ENCODE peak calls at places on chromosomes 16 and 17, in eight cellular contexts. One of them, this sample, is unnamed.
A peak's percentile ranks its signal among the peaks of the same experiment; 100 is the strongest.

GRCh38 chr16:57630402-57630787 is 2.0 kb downstream of the ADGRG1 start:
- DNase-seq in transverse colon: no peak
- DNase-seq in RWPE1: no peak
- DNase-seq in IMR-90: no peak
- DNase-seq in heart right ventricle: peak; percentile 16
- DNase-seq in ovary: no peak
- DNase-seq in mammary epithelial cell: no peak
- DNase-seq in SK-N-SH: no peak
- DNase-seq in this sample: no peak

GRCh38 chr16:66427871-66428681 is 981 bp downstream of the BEAN1 start:
- DNase-seq in transverse colon: no peak
- DNase-seq in RWPE1: no peak
- DNase-seq in IMR-90: no peak
- DNase-seq in heart right ventricle: peak; percentile 28
- DNase-seq in ovary: no peak
- DNase-seq in mammary epithelial cell: no peak
- DNase-seq in SK-N-SH: peak; percentile 72
- DNase-seq in this sample: peak; percentile 40

GRCh38 chr16:4511441-4512082 is 27.0 kb downstream of the CDIP1 start:
- DNase-seq in transverse colon: peak; percentile 56
- DNase-seq in RWPE1: peak; percentile 41
- DNase-seq in IMR-90: peak; percentile 39
- DNase-seq in heart right ventricle: peak; percentile 45
- DNase-seq in ovary: no peak
- DNase-seq in mammary epithelial cell: peak; percentile 30
- DNase-seq in SK-N-SH: peak; percentile 77
- DNase-seq in this sample: peak; percentile 43

GRCh38 chr16:695355-696089 is 5.3 kb upstream of the WDR24 start:
- DNase-seq in transverse colon: peak; percentile 91
- DNase-seq in RWPE1: peak; percentile 82
- DNase-seq in IMR-90: no peak
- DNase-seq in heart right ventricle: no peak
- DNase-seq in ovary: no peak
- DNase-seq in mammary epithelial cell: peak; percentile 69
- DNase-seq in SK-N-SH: no peak
- DNase-seq in this sample: peak; percentile 97

GRCh38 chr17:82231562-82232321 is 2.9 kb downstream of the SLC16A3 start:
- DNase-seq in transverse colon: peak; percentile 83
- DNase-seq in RWPE1: no peak
- DNase-seq in IMR-90: peak; percentile 40
- DNase-seq in heart right ventricle: peak; percentile 78
- DNase-seq in ovary: peak; percentile 78
- DNase-seq in mammary epithelial cell: no peak
- DNase-seq in SK-N-SH: no peak
- DNase-seq in this sample: peak; percentile 69

GRCh38 chr17:44355310-44355640 is 8.4 kb downstream of the FAM171A2 start:
- DNase-seq in transverse colon: no peak
- DNase-seq in RWPE1: no peak
- DNase-seq in IMR-90: no peak
- DNase-seq in heart right ventricle: no peak
- DNase-seq in ovary: no peak
- DNase-seq in mammary epithelial cell: no peak
- DNase-seq in SK-N-SH: no peak
- DNase-seq in this sample: no peak

GRCh38 chr17:8315740-8316217 is 5.7 kb downstream of the ARHGEF15 start:
- DNase-seq in transverse colon: no peak
- DNase-seq in RWPE1: no peak
- DNase-seq in IMR-90: no peak
- DNase-seq in heart right ventricle: no peak
- DNase-seq in ovary: no peak
- DNase-seq in mammary epithelial cell: no peak
- DNase-seq in SK-N-SH: peak; percentile 66
- DNase-seq in this sample: no peak

GRCh38 chr17:9116311-9116820 is 95.1 kb downstream of the NTN1 start:
- DNase-seq in transverse colon: no peak
- DNase-seq in RWPE1: no peak
- DNase-seq in IMR-90: no peak
- DNase-seq in heart right ventricle: no peak
- DNase-seq in ovary: no peak
- DNase-seq in mammary epithelial cell: no peak
- DNase-seq in SK-N-SH: no peak
- DNase-seq in this sample: no peak

GRCh38 chr16:9867176-9867575 is 315.1 kb downstream of the GRIN2A start:
- DNase-seq in transverse colon: no peak
- DNase-seq in RWPE1: no peak
- DNase-seq in IMR-90: no peak
- DNase-seq in heart right ventricle: no peak
- DNase-seq in ovary: no peak
- DNase-seq in mammary epithelial cell: no peak
- DNase-seq in SK-N-SH: no peak
- DNase-seq in this sample: no peak

GRCh38 chr16:69754143-69754468 is 620 bp downstream of the NOB1 start:
- DNase-seq in transverse colon: no peak
- DNase-seq in RWPE1: no peak
- DNase-seq in IMR-90: no peak
- DNase-seq in heart right ventricle: no peak
- DNase-seq in ovary: no peak
- DNase-seq in mammary epithelial cell: peak; percentile 3
- DNase-seq in SK-N-SH: no peak
- DNase-seq in this sample: no peak

GRCh38 chr17:80529904-80530292 is 14.7 kb upstream of the RPTOR start:
- DNase-seq in transverse colon: no peak
- DNase-seq in RWPE1: no peak
- DNase-seq in IMR-90: no peak
- DNase-seq in heart right ventricle: no peak
- DNase-seq in ovary: no peak
- DNase-seq in mammary epithelial cell: no peak
- DNase-seq in SK-N-SH: no peak
- DNase-seq in this sample: no peak

GRCh38 chr16:8739989-8740704 is 57.3 kb downstream of the TMEM186 start:
- DNase-seq in transverse colon: no peak
- DNase-seq in RWPE1: no peak
- DNase-seq in IMR-90: no peak
- DNase-seq in heart right ventricle: no peak
- DNase-seq in ovary: no peak
- DNase-seq in mammary epithelial cell: no peak
- DNase-seq in SK-N-SH: no peak
- DNase-seq in this sample: no peak

GRCh38 chr16:2782583-2783351 is 4.6 kb downstream of the PRSS33 start:
- DNase-seq in transverse colon: peak; percentile 4
- DNase-seq in RWPE1: no peak
- DNase-seq in IMR-90: no peak
- DNase-seq in heart right ventricle: no peak
- DNase-seq in ovary: peak; percentile 13
- DNase-seq in mammary epithelial cell: no peak
- DNase-seq in SK-N-SH: no peak
- DNase-seq in this sample: no peak

GRCh38 chr17:34314279-34314678 is 5.0 kb upstream of the CCL8 start:
- DNase-seq in transverse colon: no peak
- DNase-seq in RWPE1: no peak
- DNase-seq in IMR-90: peak; percentile 52
- DNase-seq in heart right ventricle: no peak
- DNase-seq in ovary: no peak
- DNase-seq in mammary epithelial cell: no peak
- DNase-seq in SK-N-SH: no peak
- DNase-seq in this sample: peak; percentile 1

GRCh38 chr17:17693253-17693954 is 12.1 kb downstream of the RAI1 start:
- DNase-seq in transverse colon: peak; percentile 31
- DNase-seq in RWPE1: peak; percentile 54
- DNase-seq in IMR-90: no peak
- DNase-seq in heart right ventricle: peak; percentile 63
- DNase-seq in ovary: peak; percentile 61
- DNase-seq in mammary epithelial cell: peak; percentile 82
- DNase-seq in SK-N-SH: peak; percentile 78
- DNase-seq in this sample: peak; percentile 84

GRCh38 chr16:2691491-2692248 is 9.3 kb downstream of the KCTD5 start:
- DNase-seq in transverse colon: no peak
- DNase-seq in RWPE1: no peak
- DNase-seq in IMR-90: no peak
- DNase-seq in heart right ventricle: peak; percentile 51
- DNase-seq in ovary: peak; percentile 39
- DNase-seq in mammary epithelial cell: no peak
- DNase-seq in SK-N-SH: peak; percentile 15
- DNase-seq in this sample: no peak

GRCh38 chr17:43453331-43453812 is 30.4 kb upstream of the DHX8 start:
- DNase-seq in transverse colon: peak; percentile 86
- DNase-seq in RWPE1: no peak
- DNase-seq in IMR-90: no peak
- DNase-seq in heart right ventricle: peak; percentile 42
- DNase-seq in ovary: peak; percentile 34
- DNase-seq in mammary epithelial cell: no peak
- DNase-seq in SK-N-SH: no peak
- DNase-seq in this sample: no peak

DNA sequence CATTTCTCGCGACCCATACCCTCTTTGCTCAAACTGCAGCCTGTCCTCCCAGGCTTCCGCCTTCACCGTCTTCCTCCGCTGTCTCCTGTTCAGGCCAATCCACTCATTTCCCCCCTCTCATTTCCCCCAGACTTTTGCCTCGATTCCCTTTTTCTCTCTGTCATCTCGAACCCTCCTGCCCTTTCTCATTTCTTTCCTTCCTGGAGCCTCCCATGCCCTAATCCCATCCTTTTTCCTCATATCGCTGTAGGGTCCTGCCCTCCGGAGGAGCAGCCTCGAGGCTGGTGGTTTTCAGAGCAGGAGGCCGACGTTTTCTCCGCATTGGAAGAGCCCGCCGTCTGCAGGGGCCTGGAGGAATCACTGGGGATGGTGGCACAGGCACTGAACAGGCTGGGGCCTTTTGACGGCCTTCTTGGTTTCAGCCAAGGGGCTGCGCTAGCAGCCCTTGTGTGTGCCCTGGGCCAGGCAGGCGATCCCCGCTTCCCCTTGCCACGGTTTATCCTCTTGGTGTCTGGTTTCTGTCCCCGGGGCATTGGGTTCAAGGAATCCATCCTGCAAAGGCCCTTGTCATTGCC is 620 bp downstream of the OVCA2 start:
- DNase-seq in transverse colon: no peak
- DNase-seq in RWPE1: no peak
- DNase-seq in IMR-90: no peak
- DNase-seq in heart right ventricle: no peak
- DNase-seq in ovary: no peak
- DNase-seq in mammary epithelial cell: no peak
- DNase-seq in SK-N-SH: peak; percentile 65
- DNase-seq in this sample: no peak
- TF ChIP-seq CTCF in transverse colon: no peak
- TF ChIP-seq CTCF in RWPE1: no peak
- TF ChIP-seq CTCF in IMR-90: peak; percentile 15
- TF ChIP-seq CTCF in heart right ventricle: no peak
- TF ChIP-seq CTCF in ovary: no peak
- TF ChIP-seq CTCF in mammary epithelial cell: no peak
- TF ChIP-seq CTCF in SK-N-SH: no peak
- TF ChIP-seq CTCF in this sample: no peak

DNA sequence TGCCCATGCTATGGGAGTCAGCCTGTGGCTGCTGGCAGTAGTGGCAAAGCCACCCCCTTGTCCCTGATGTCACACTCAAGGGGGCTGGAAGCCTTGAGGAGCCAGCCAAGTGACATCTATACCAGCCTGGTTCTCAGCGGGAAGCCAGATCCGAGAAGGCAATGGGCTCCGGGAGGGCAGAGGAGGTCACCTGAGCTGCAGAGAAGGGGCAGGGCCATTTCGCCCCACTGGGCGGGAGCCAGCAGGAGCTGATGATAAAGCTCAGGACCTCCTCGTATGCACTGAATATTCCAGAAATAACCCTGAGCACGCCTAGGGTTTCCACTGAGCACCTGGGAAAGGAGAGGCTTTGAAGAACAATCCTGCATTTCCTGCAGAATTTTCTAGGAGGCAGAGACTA is 19.0 kb downstream of the MRPS23 start:
- DNase-seq in transverse colon: no peak
- DNase-seq in RWPE1: no peak
- DNase-seq in IMR-90: no peak
- DNase-seq in heart right ventricle: no peak
- DNase-seq in ovary: no peak
- DNase-seq in mammary epithelial cell: no peak
- DNase-seq in SK-N-SH: no peak
- DNase-seq in this sample: no peak
- H3K27ac ChIP-seq in transverse colon: no peak overlapping the region
- H3K27ac ChIP-seq in RWPE1: no peak overlapping the region
- H3K27ac ChIP-seq in IMR-90: no peak overlapping the region
- H3K27ac ChIP-seq in heart right ventricle: no peak overlapping the region
- H3K27ac ChIP-seq in ovary: no peak overlapping the region
- H3K27ac ChIP-seq in mammary epithelial cell: no peak overlapping the region
- H3K27ac ChIP-seq in SK-N-SH: no peak overlapping the region
- H3K27ac ChIP-seq in this sample: no peak overlapping the region

DNA sequence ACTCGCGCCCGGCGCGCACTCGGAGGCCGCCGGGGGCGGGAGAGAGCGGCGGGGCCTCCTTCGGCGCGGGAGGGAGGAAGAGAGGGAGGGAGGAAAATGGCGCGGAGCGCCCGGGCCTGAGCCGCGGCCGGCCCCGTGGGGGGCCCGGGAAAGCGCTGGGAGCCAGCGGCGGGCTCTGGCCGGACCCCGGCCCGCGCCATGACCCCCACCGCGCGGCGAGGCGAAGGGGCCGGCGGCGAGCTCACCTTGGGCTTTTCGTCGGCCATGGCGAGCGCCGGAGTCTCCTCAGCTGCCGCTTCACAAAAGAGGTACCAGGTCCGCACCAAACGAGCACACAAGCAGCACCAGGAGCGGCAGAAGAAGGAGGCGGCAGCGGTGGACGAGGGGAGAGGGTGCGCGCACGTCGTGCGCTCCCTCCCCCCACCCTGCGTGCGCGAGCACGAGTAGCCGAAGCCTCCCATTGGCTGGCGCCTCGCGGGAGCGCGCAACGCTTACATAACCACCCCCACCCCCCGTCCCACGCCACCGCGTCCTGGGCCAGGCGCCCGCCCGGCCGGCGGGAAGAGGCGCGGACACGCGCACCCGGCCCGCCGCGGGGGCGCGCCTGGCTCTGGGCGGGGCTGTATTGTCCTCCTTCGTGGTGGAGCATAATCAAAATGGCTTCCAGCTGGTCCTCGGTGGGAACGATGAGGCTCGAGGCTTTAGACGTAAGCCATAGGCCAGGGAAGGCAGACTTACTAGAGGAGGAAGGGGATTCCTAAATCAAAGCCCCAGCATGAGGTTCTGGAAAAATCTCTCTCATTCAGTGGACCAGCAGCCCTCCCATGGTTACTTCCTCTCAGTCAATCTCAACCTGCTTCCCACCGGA is at the start of gene SUMO2:
- DNase-seq in transverse colon: peak; percentile 97
- DNase-seq in RWPE1: peak; percentile 98
- DNase-seq in IMR-90: peak; percentile 94
- DNase-seq in heart right ventricle: peak; percentile 97
- DNase-seq in ovary: peak; percentile 97
- DNase-seq in mammary epithelial cell: peak; percentile 92
- DNase-seq in SK-N-SH: peak; percentile 100
- DNase-seq in this sample: peak; percentile 94
- TF ChIP-seq CTCF in transverse colon: peak; percentile 46
- TF ChIP-seq CTCF in RWPE1: peak; percentile 25
- TF ChIP-seq CTCF in IMR-90: peak; percentile 33
- TF ChIP-seq CTCF in heart right ventricle: peak; percentile 33
- TF ChIP-seq CTCF in ovary: peak; percentile 7
- TF ChIP-seq CTCF in mammary epithelial cell: no peak
- TF ChIP-seq CTCF in SK-N-SH: no peak
- TF ChIP-seq CTCF in this sample: peak; percentile 44

DNA sequence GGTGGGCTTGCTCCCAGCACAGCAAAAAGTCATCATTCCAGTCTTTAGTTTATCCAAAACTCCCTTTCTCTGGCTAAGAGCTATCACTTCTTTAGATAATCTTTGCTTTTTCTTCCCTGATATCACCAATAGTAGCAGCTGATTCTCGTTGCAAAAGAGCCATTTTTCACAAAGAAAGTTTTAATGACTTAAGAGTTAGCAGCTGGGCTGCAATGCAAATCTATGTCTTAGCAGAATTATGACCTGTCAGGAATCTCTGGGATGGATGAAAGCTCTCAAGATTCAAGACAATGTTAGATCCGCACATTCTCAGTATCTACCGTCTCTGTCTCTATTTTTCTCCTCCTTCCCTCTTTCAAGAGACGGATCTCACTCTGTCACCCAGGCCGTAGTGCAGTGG is 53.7 kb downstream of the NXN start:
- DNase-seq in transverse colon: no peak
- DNase-seq in RWPE1: no peak
- DNase-seq in IMR-90: no peak
- DNase-seq in heart right ventricle: no peak
- DNase-seq in ovary: no peak
- DNase-seq in mammary epithelial cell: no peak
- DNase-seq in SK-N-SH: no peak
- DNase-seq in this sample: no peak
- H3K27ac ChIP-seq in transverse colon: no peak overlapping the region
- H3K27ac ChIP-seq in RWPE1: peak overlapping the region; percentile 100
- H3K27ac ChIP-seq in IMR-90: peak overlapping the region; percentile 53
- H3K27ac ChIP-seq in heart right ventricle: no peak overlapping the region
- H3K27ac ChIP-seq in ovary: no peak overlapping the region
- H3K27ac ChIP-seq in mammary epithelial cell: peak overlapping the region; percentile 95
- H3K27ac ChIP-seq in SK-N-SH: no peak overlapping the region
- H3K27ac ChIP-seq in this sample: no peak overlapping the region

This sample was measured in thyroid gland.